ENCODE peak calls at places on chromosomes 1 and 21, in four cellular contexts. T is NCI-H2107, C is GM23248, F is A172. P is an unnamed sample.

GRCh38 chr1:46554236-46555080 is 3.0 kb upstream of the KNCN start:
- DNase-seq in F (no peak), T (no peak), C (no peak), P (no peak)

GRCh38 chr1:52552505-52553371 is at the start of gene TUT4:
- DNase-seq in F (peak), T (peak), C (peak), P (peak)

GRCh38 chr1:220908757-220909156 is 29.5 kb downstream of the HLX start:
- DNase-seq in F (no peak), T (no peak), C (peak), P (peak)

GRCh38 chr1:218658899-218659298 is 313.8 kb downstream of the TGFB2 start:
- DNase-seq in F (peak), C (peak), T (no peak), P (peak)

GRCh38 chr1:31436596-31437432 is 23.8 kb downstream of the SERINC2 start:
- DNase-seq in C (no peak), F (no peak), T (no peak), P (no peak)

GRCh38 chr1:16145030-16145987 is 10.6 kb downstream of the EPHA2 start:
- DNase-seq in F (peak), C (peak), T (no peak), P (peak)

GRCh38 chr1:183881387-183882084 is 76.6 kb downstream of the RGL1 start:
- DNase-seq in F (peak), C (peak), T (no peak), P (peak)

GRCh38 chr1:24728982-24729381 is 16.3 kb upstream of the CLIC4 start:
- DNase-seq in F (no peak), C (no peak), T (no peak), P (no peak)

GRCh38 chr1:209805875-209806760 is at the start of gene IRF6:
- DNase-seq in C (peak), F (no peak), T (peak), P (peak)

GRCh38 chr1:182041615-182042014 is 19.9 kb downstream of the ZNF648 start:
- DNase-seq in C (peak), T (no peak), F (no peak), P (no peak)

GRCh38 chr1:56808385-56808784 is 10.8 kb downstream of the FYB2 start:
- DNase-seq in F (no peak), T (no peak), C (no peak), P (no peak)

GRCh38 chr1:109201123-109201703 is 12.5 kb upstream of the SARS1 start:
- DNase-seq in F (peak), C (peak), T (peak), P (peak)

GRCh38 chr1:167829868-167830267 is 84.1 kb downstream of the ADCY10 start:
- DNase-seq in C (no peak), F (no peak), T (no peak), P (no peak)

GRCh38 chr1:175434268-175434860 is 241.8 kb upstream of the KIAA0040 start:
- DNase-seq in F (no peak), C (no peak), T (no peak), P (no peak)

GRCh38 chr21:35265170-35265877 is 216.2 kb upstream of the RUNX1 start:
- DNase-seq in T (no peak), C (peak), F (peak), P (peak)

GRCh38 chr21:25903599-25903998 is 168.8 kb downstream of the GABPA start:
- DNase-seq in C (no peak), F (no peak), T (no peak), P (peak)

GRCh38 chr1:56954664-56955063 is 11.2 kb downstream of the C8B start:
- DNase-seq in T (no peak), F (no peak), C (no peak), P (no peak)

GRCh38 chr1:154629160-154630073 is 21.4 kb upstream of the ADAR start:
- DNase-seq in T (no peak), F (peak), C (peak), P (peak)

GRCh38 chr1:10939654-10940450 is 72.6 kb upstream of the TARDBP start:
- DNase-seq in F (no peak), T (no peak), C (no peak), P (peak)

GRCh38 chr1:114755006-114755936 is 2.5 kb downstream of the CSDE1 start:
- DNase-seq in T (no peak), F (no peak), C (peak), P (no peak)

GRCh38 chr21:45975017-45975595 is 6.5 kb upstream of the COL6A1 start:
- DNase-seq in T (no peak), C (peak), F (peak), P (peak)

GRCh38 chr1:245614986-245615385 is 460.2 kb downstream of the KIF26B start:
- DNase-seq in F (no peak), T (no peak), C (peak), P (no peak)

GRCh38 chr1:17255336-17255735 is 6.4 kb downstream of the PADI3 start:
- DNase-seq in F (no peak), T (no peak), C (no peak), P (no peak)

GRCh38 chr1:65476327-65476726 is 55.9 kb downstream of the LEPR start:
- DNase-seq in T (no peak), F (no peak), C (no peak), P (no peak)

GRCh38 chr1:244759158-244759557 is 76.3 kb upstream of the COX20 start:
- DNase-seq in C (no peak), T (no peak), F (no peak), P (no peak)

GRCh38 chr1:34597877-34598514 is 156.9 kb upstream of the GJB5 start:
- DNase-seq in C (peak), T (peak), F (peak), P (peak)

GRCh38 chr1:22710688-22711024 is at the start of gene EPHB2:
- DNase-seq in C (peak), F (no peak), T (no peak), P (no peak)

GRCh38 chr21:33313611-33314010 is 11.2 kb upstream of the IFNAR1 start:
- DNase-seq in C (no peak), F (no peak), T (no peak), P (no peak)

GRCh38 chr1:230067871-230068814 is 1.1 kb downstream of the GALNT2 start:
- DNase-seq in T (no peak), C (peak), F (no peak), P (peak)

GRCh38 chr21:42540396-42540795 is 26.7 kb downstream of the SLC37A1 start:
- DNase-seq in T (no peak), C (no peak), F (no peak), P (no peak)

GRCh38 chr1:101140041-101140718 is 96.6 kb upstream of the S1PR1 start:
- DNase-seq in T (no peak), C (no peak), F (no peak), P (no peak)

GRCh38 chr1:39957299-39958020 is 2.5 kb downstream of the MFSD2A start:
- DNase-seq in F (no peak), C (peak), T (no peak), P (no peak)

GRCh38 chr1:175198332-175198731 is 5.8 kb upstream of the KIAA0040 start:
- DNase-seq in T (no peak), C (no peak), F (no peak), P (no peak)

GRCh38 chr1:175377394-175377793 is 184.8 kb upstream of the KIAA0040 start:
- DNase-seq in T (no peak), C (no peak), F (no peak), P (no peak)

GRCh38 chr1:64864018-64864945 is 102.1 kb downstream of the JAK1 start:
- DNase-seq in C (no peak), F (peak), T (no peak), P (peak)

GRCh38 chr1:236568285-236568894 is 35.9 kb downstream of the HEATR1 start:
- DNase-seq in T (no peak), F (no peak), C (peak), P (no peak)

GRCh38 chr1:168206111-168206510 is 19.7 kb upstream of the SFT2D2 start:
- DNase-seq in F (no peak), T (no peak), C (peak), P (peak)

GRCh38 chr1:27349784-27350672 is 8.2 kb downstream of the SYTL1 start:
- DNase-seq in C (peak), F (no peak), T (peak), P (peak)

GRCh38 chr1:43286533-43286932 is 1.2 kb upstream of the C1orf210 start:
- DNase-seq in C (no peak), T (no peak), F (no peak), P (no peak)

GRCh38 chr1:160208179-160209040 is 3.2 kb downstream of the PEA15 start:
- DNase-seq in T (no peak), F (no peak), C (peak), P (no peak)